ENCODE peak calls at places on chromosomes 1 and 21, in nine cellular contexts. L is choroid plexus epithelial cell; I is uterus; G is AG04450; P is BE2C; Q is OCI-LY7; Y is fibroblast of mammary gland; R is CD8-positive, alpha-beta T cell; M is heart left ventricle. H is an unnamed sample.

GRCh38 chr1:237851209-237851845 is 39.4 kb downstream of the ZP4 start:
- DNase-seq in L (peak; percentile 48), I (no peak), G (no peak), P (peak; percentile 78), Q (peak; percentile 24), Y (peak; percentile 61), R (no peak), M (no peak), H (peak; percentile 28)

GRCh38 chr1:110176299-110176956 is 26.1 kb downstream of the SLC6A17 start:
- DNase-seq in L (no peak), I (no peak), G (no peak), P (peak; percentile 94), Q (no peak), Y (no peak), R (no peak), M (no peak), H (no peak)

GRCh38 chr1:162856260-162856659 is 4.7 kb downstream of the CCDC190 start:
- DNase-seq in L (peak; percentile 99), I (no peak), G (peak; percentile 78), P (no peak), Q (no peak), Y (peak; percentile 99), R (no peak), M (no peak), H (peak; percentile 98)

GRCh38 chr1:119715542-119715941 is 3.8 kb downstream of the PHGDH start:
- DNase-seq in L (peak; percentile 10), I (no peak), G (no peak), P (no peak), Q (no peak), Y (peak; percentile 47), R (no peak), M (no peak), H (no peak)

GRCh38 chr1:181251713-181252075 is 163.2 kb downstream of the IER5 start:
- DNase-seq in L (no peak), I (no peak), G (no peak), P (no peak), Q (no peak), Y (no peak), R (no peak), M (no peak), H (no peak)

GRCh38 chr1:168234846-168235547 is 9.2 kb downstream of the SFT2D2 start:
- DNase-seq in L (peak; percentile 75), I (no peak), G (no peak), P (peak; percentile 49), Q (peak; percentile 52), Y (peak; percentile 62), R (no peak), M (no peak), H (no peak)

GRCh38 chr21:34845521-34846213 is 176.9 kb downstream of the CLIC6 start:
- DNase-seq in L (peak; percentile 94), I (no peak), G (peak; percentile 51), P (no peak), Q (peak; percentile 16), Y (peak; percentile 88), R (no peak), M (no peak), H (peak; percentile 52)

GRCh38 chr1:227759345-227760300 is 24.4 kb downstream of the SNAP47 start:
- DNase-seq in L (peak; percentile 99), I (peak; percentile 89), G (peak; percentile 96), P (no peak), Q (no peak), Y (peak; percentile 97), R (no peak), M (peak; percentile 63), H (peak; percentile 53)

GRCh38 chr1:151716771-151717631 is at the start of gene CELF3:
- DNase-seq in L (peak; percentile 9), I (no peak), G (no peak), P (peak; percentile 94), Q (no peak), Y (no peak), R (no peak), M (no peak), H (no peak)

GRCh38 chr1:151713874-151714273 is 2.7 kb downstream of the CELF3 start:
- DNase-seq in L (no peak), I (no peak), G (no peak), P (no peak), Q (no peak), Y (no peak), R (no peak), M (no peak), H (no peak)

GRCh38 chr1:151716405-151716762 is 219 bp downstream of the CELF3 start:
- DNase-seq in L (no peak), I (no peak), G (no peak), P (no peak), Q (no peak), Y (no peak), R (no peak), M (no peak), H (no peak)

GRCh38 chr1:151714820-151715725 is 1.5 kb downstream of the CELF3 start:
- DNase-seq in L (no peak), I (no peak), G (no peak), P (no peak), Q (no peak), Y (no peak), R (no peak), M (no peak), H (no peak)

DNA sequence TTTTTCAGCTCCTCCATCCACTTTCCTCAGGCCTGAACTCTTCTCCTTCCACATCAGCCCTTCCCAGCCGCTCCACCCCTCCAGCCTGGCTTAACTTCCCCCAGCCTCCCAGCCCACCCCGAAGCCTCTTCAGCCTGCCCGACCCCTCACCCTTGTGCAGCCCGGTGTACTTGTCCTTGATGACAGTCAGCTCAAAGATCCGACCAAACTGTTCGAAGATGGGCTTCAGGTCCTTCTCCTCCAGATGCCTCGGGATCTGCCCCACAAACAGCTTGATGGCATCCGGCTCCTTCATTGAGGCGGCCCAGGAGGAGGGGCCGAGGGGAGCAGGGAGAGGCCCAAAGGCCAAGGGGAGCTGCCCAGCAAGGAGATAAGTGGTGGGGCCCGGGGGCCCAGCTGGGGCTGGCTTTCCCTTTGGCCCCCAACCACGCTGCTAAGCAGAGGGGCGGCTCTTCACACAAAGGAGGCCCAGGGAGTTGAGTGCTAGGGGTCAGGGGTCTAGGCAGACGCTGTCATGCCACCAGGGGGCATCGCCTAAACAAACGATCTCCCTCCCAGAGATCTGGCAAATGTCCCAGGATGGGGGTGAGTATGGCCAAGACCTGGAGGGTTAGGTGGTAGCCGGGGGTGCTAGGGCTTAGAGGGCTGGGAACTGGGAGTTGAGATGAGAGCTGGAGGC is 738 bp downstream of the CELF3 start:
- DNase-seq in L (no peak), I (no peak), G (no peak), P (peak; percentile 89), Q (peak; percentile 34), Y (no peak), R (no peak), M (no peak), H (no peak)
- TF ChIP-seq CTCF in L (peak; percentile 9), I (no peak), G (peak; percentile 11), P (peak; percentile 76), Q (peak; percentile 59), Y (no peak), R (no peak), M (no peak), H (peak; percentile 20)

DNA sequence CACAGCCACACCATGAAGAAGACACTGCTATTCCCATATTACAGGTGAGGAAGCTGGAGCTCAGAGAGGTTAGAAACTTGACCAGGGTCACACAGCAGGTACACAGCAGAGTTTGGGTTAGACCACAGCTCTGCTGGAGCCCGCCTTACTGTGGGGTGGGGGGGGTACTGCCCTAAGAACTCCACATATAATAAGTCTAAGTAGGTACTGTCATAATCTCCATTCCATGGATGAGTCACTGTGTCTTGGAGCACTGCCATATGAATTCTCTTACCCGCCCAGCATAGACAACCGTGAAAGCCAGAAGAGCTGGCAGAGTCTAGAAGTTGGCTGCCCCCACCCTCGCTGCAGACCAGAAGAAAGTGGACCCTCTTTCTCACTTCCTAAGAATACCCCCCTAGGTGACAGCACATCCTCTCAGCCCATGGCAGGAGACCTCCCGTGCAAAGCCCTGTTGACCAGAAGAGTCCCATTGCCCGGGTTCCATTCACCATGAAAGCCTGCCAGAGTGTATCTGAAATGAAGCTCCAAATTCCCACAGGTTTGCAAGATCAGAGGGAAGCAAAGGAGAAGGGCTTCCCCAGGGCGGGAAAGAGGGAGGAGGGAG is 5.2 kb upstream of the PLA2G2D start:
- DNase-seq in L (peak; percentile 68), I (peak; percentile 21), G (peak; percentile 13), P (no peak), Q (no peak), Y (peak; percentile 83), R (no peak), M (no peak), H (peak; percentile 52)
- H3K4me3 ChIP-seq in L (no peak overlapping the region), I (no peak overlapping the region), G (no peak overlapping the region), P (no peak overlapping the region), Q (no peak overlapping the region), Y (no peak overlapping the region), R (no peak overlapping the region), M (no peak overlapping the region), H (no peak overlapping the region)

GRCh38 chr1:154342132-154342531 is 16.8 kb downstream of the ATP8B2 start:
- DNase-seq in L (no peak), I (no peak), G (no peak), P (no peak), Q (no peak), Y (no peak), R (no peak), M (no peak), H (no peak)

GRCh38 chr1:154342836-154343472 is 17.6 kb downstream of the ATP8B2 start:
- DNase-seq in L (no peak), I (no peak), G (no peak), P (no peak), Q (no peak), Y (no peak), R (peak; percentile 90), M (peak; percentile 74), H (no peak)

GRCh38 chr1:154346276-154346914 is 21.1 kb downstream of the ATP8B2 start:
- DNase-seq in L (no peak), I (no peak), G (no peak), P (no peak), Q (no peak), Y (no peak), R (no peak), M (no peak), H (no peak)

GRCh38 chr1:154347961-154348360 is 22.6 kb downstream of the ATP8B2 start:
- DNase-seq in L (no peak), I (no peak), G (no peak), P (no peak), Q (no peak), Y (no peak), R (no peak), M (no peak), H (no peak)

DNA sequence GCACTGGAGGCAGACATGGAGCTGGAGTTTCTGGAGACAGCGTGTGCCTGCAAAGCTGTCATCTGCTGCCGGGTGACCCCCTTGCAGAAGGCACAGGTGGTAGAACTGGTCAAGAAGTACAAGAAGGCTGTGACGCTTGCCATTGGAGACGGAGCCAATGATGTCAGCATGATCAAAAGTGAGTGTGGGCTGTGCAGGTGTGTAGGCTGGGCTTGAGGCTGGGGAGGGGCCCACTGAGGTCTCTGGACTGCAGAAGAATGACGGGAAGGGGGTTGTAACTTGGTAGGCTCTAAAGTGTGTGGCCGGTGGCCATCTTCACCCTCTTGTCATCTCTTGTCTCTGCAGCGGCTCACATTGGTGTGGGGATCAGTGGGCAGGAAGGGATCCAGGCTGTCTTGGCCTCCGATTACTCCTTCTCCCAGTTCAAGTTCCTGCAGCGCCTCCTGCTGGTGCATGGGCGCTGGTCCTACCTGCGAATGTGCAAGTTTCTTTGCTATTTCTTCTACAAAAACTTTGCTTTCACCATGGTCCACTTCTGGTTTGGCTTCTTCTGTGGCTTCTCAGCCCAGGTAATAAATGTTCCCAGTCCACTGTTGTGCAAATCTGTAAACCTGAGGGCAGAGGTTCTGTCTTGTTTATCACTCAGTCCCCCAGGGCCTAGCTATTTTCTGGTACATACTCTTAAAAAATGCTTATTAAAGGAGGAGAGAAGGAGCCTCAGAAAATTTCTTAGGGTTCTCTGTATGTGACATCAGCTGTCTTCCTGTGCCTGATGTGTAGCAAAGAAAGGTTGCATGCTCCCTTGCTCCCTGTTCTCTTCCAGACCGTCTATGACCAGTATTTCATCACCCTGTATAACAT is 19.9 kb downstream of the ATP8B2 start:
- DNase-seq in L (peak; percentile 72), I (no peak), G (no peak), P (peak; percentile 67), Q (peak; percentile 54), Y (peak; percentile 69), R (peak; percentile 88), M (no peak), H (no peak)
- TF ChIP-seq CTCF in L (peak; percentile 85), I (no peak), G (peak; percentile 74), P (peak; percentile 70), Q (peak; percentile 91), Y (peak; percentile 79), R (peak; percentile 66), M (peak; percentile 50), H (peak; percentile 76)

DNA sequence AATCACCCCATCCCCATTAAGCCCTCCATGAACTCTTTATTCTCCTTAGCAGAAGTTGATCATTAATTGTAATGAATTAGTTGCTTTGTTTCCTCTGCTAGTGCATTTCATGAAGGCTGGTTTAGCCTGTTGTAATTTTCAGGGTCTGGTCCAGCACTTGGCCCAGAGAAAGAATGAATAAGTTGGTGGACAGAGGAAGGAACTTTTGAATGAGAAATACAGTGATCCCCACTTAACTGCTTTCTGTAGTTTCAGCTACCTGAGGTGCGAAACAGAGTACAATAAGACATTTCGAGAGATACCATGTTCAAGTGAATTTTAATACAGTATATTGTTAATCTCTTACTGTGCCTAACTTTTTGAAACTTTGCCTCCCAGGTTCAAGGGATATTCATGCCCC is 1.8 kb downstream of the SOAT1 start:
- DNase-seq in L (no peak), I (no peak), G (no peak), P (no peak), Q (no peak), Y (no peak), R (no peak), M (no peak), H (no peak)
- H3K4me3 ChIP-seq in L (peak overlapping the region; percentile 4), I (no peak overlapping the region), G (peak overlapping the region; percentile 90), P (no peak overlapping the region), Q (peak overlapping the region; percentile 80), Y (peak overlapping the region; percentile 67), R (peak overlapping the region; percentile 92), M (no peak overlapping the region), H (peak overlapping the region; percentile 79)